ENCODE peak calls at places on chromosome 14, in four cellular contexts. I is HCT116, O is H1, T is K562. N is an unnamed sample.
A peak's percentile ranks its signal among the peaks of the same experiment; 100 is the strongest.

GRCh38 chr14:59013672-59014298 is 174.7 kb upstream of the DAAM1 start:
- DNase-seq in T (no peak), I (no peak), O (no peak), N (no peak)

GRCh38 chr14:50230601-50231474 is 540 bp downstream of the SOS2 start:
- DNase-seq in I (peak; percentile 21), T (no peak), O (no peak), N (peak; percentile 36)

GRCh38 chr14:89365071-89365801 is 51.8 kb downstream of the FOXN3 start:
- DNase-seq in I (no peak), O (no peak), T (no peak), N (peak; percentile 81)

GRCh38 chr14:44657688-44658388 is 150.8 kb upstream of the FSCB start:
- DNase-seq in I (no peak), T (no peak), O (no peak), N (no peak)

GRCh38 chr14:68522510-68523325 is 270.1 kb downstream of the ZFP36L1 start:
- DNase-seq in T (no peak), O (no peak), I (no peak), N (no peak)

GRCh38 chr14:41718477-41719166 is 111.9 kb downstream of the LRFN5 start:
- DNase-seq in I (no peak), T (no peak), O (no peak), N (no peak)

GRCh38 chr14:55514819-55515470 is 65.1 kb upstream of the KTN1 start:
- DNase-seq in T (no peak), I (peak; percentile 16), O (no peak), N (no peak)

GRCh38 chr14:73426877-73427276 is 31.5 kb downstream of the NUMB start:
- DNase-seq in T (no peak), I (no peak), O (no peak), N (no peak)

GRCh38 chr14:32457213-32457920 is 128.3 kb downstream of the AKAP6 start:
- DNase-seq in I (no peak), T (no peak), O (no peak), N (no peak)

GRCh38 chr14:30874120-30874998 is at the start of gene COCH:
- DNase-seq in O (no peak), I (peak; percentile 4), T (peak; percentile 81), N (no peak)

GRCh38 chr14:65790185-65790815 is 377.8 kb downstream of the FUT8 start:
- DNase-seq in T (no peak), O (no peak), I (no peak), N (no peak)

GRCh38 chr14:80136358-80136757 is 74.9 kb downstream of the DIO2 start:
- DNase-seq in I (no peak), T (no peak), O (no peak), N (no peak)

GRCh38 chr14:71693373-71693772 is 238.9 kb upstream of the RGS6 start:
- DNase-seq in O (no peak), T (no peak), I (no peak), N (no peak)

GRCh38 chr14:95830386-95830785 is 46.2 kb upstream of the TUNAR start:
- DNase-seq in T (no peak), I (no peak), O (no peak), N (no peak)

GRCh38 chr14:21496453-21496852 is 14.7 kb downstream of the METTL3 start:
- DNase-seq in I (no peak), T (no peak), O (no peak), N (no peak)

GRCh38 chr14:94180655-94181271 is 6.6 kb downstream of the PPP4R4 start:
- DNase-seq in T (no peak), O (no peak), I (peak; percentile 35), N (peak; percentile 20)

GRCh38 chr14:101810897-101811620 is 49.5 kb downstream of the PPP2R5C start:
- DNase-seq in I (no peak), O (no peak), T (no peak), N (no peak)

GRCh38 chr14:84086714-84087113 is 1443.2 kb upstream of the FLRT2 start:
- DNase-seq in T (no peak), O (no peak), I (no peak), N (no peak)

GRCh38 chr14:72480465-72481243 is 413.2 kb downstream of the DPF3 start:
- DNase-seq in T (peak; percentile 41), O (no peak), I (no peak), N (peak; percentile 40)

GRCh38 chr14:101665478-101666078 is 95.9 kb upstream of the PPP2R5C start:
- DNase-seq in I (peak; percentile 57), T (peak; percentile 13), O (no peak), N (no peak)

GRCh38 chr14:100019156-100019882 is 45.9 kb upstream of the EVL start:
- DNase-seq in O (no peak), T (no peak), I (no peak), N (no peak)

GRCh38 chr14:70005281-70005805 is 126.1 kb downstream of the SMOC1 start:
- DNase-seq in I (no peak), T (no peak), O (no peak), N (no peak)

GRCh38 chr14:53620325-53620716 is 336.3 kb downstream of the BMP4 start:
- DNase-seq in O (no peak), I (no peak), T (no peak), N (no peak)

GRCh38 chr14:63659726-63660125 is 18.1 kb upstream of the WDR89 start:
- DNase-seq in T (no peak), I (no peak), O (no peak), N (no peak)

GRCh38 chr14:65302571-65303184 is 109.9 kb upstream of the FUT8 start:
- DNase-seq in I (no peak), T (no peak), O (no peak), N (peak; percentile 98)

GRCh38 chr14:95424533-95424932 is 91.9 kb downstream of the SYNE3 start:
- DNase-seq in I (no peak), T (no peak), O (no peak), N (no peak)

GRCh38 chr14:58332514-58332913 is 34.2 kb downstream of the ARID4A start:
- DNase-seq in I (no peak), O (no peak), T (no peak), N (no peak)

DNA sequence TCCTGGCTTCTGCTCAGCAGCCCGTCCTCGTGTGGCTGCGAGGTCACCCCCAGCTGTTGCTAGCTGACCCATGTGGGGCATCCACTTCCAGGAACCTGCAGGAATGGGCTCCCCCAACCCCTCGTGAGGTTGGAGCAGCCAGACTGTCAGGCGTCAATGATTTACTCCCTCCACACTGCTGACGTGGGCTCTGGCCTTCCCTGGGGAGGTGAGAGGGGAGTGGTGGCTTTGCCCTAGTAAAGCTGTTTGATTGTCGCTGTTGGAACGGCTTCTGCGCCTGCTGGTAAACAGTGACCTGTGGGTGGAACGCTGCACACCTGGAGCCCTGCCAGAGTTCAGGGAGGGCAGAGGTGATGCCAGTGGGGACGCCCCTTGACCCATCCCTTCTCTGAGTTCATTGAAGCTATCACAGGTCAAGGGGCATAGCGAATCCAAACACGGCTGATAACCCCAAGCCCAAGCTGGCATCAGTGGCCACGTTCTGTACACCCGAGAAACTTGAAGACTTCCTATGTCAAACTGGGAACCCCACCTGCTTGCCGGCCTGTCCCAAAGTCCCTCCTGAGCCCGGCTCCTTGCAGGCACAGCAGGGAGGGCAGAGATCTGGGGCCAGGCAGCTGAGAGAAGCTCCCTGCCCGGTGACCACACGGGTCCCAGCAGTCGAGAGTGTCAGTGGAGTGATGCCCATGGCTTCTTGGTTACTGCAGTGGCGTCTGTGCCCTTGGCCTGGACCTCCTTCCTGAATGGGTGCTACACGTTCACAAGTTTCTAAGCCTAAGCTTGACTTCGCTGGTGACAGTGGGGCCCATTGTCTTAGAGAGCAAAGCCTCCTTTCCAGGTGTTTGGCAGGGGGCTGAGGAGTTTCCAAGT is 2.7 kb downstream of the ASPG start:
- DNase-seq in T (no peak), O (no peak), I (no peak), N (no peak)
- TF ChIP-seq EGR1 in T (no peak), O (no peak), I (no peak), N (no peak)

GRCh38 chr14:74510955-74511354 is 17.4 kb downstream of the ISCA2 start:
- DNase-seq in T (no peak), O (no peak), I (no peak), N (no peak)
- TF ChIP-seq YY1 in T (no peak), O (no peak), I (no peak), N (no peak)

GRCh38 chr14:76891436-76891835 is 65.2 kb downstream of the LRRC74A start:
- DNase-seq in I (no peak), O (no peak), T (no peak), N (no peak)
- TF ChIP-seq EGR1 in I (no peak), O (no peak), T (no peak), N (no peak)

GRCh38 chr14:37221073-37221472 is 23.3 kb downstream of the MIPOL1 start:
- DNase-seq in T (no peak), I (no peak), O (no peak), N (no peak)

GRCh38 chr14:37223947-37224474 is 26.3 kb downstream of the MIPOL1 start:
- DNase-seq in I (no peak), O (no peak), T (no peak), N (no peak)
- TF ChIP-seq YY1 in I (no peak), O (no peak), T (no peak), N (no peak)

GRCh38 chr14:38070213-38070612 is 137.5 kb upstream of the SSTR1 start:
- DNase-seq in O (no peak), T (no peak), I (no peak), N (no peak)

GRCh38 chr14:38065101-38065762 is 142.5 kb upstream of the SSTR1 start:
- DNase-seq in T (no peak), O (no peak), I (no peak), N (no peak)
- TF ChIP-seq EGR1 in T (no peak), O (no peak), I (no peak), N (no peak)

GRCh38 chr14:29421156-29421728 is 506.4 kb downstream of the PRKD1 start:
- DNase-seq in T (no peak), O (no peak), I (no peak), N (no peak)

GRCh38 chr14:29419736-29420135 is 507.9 kb downstream of the PRKD1 start:
- DNase-seq in I (no peak), T (no peak), O (no peak), N (no peak)
- TF ChIP-seq YY1 in I (no peak), T (no peak), O (no peak), N (no peak)

GRCh38 chr14:103091041-103091882 is 3.3 kb upstream of the EXOC3L4 start:
- DNase-seq in I (no peak), O (no peak), T (peak; percentile 95), N (no peak)
- TF ChIP-seq EGR1 in I (no peak), O (no peak), T (peak; percentile 6), N (no peak)

GRCh38 chr14:61466249-61466904 is 145.0 kb downstream of the PRKCH start:
- DNase-seq in O (peak; percentile 46), T (no peak), I (no peak), N (no peak)
- TF ChIP-seq YY1 in O (peak; percentile 24), T (no peak), I (no peak), N (no peak)